ENCODE peak calls at places on chromosome 17, in six cellular contexts. One of them, this sample, is unnamed.

GRCh38 chr17:17812211-17813054 is 24.4 kb downstream of the SREBF1 start:
- DNase-seq in heart right ventricle: peak; percentile 82
- DNase-seq in small intestine: peak; percentile 35
- DNase-seq in A673: peak; percentile 76
- DNase-seq in BE2C: peak; percentile 56
- DNase-seq in breast epithelium: peak; percentile 69
- DNase-seq in this sample: peak; percentile 56

GRCh38 chr17:79916991-79917901 is 78.0 kb upstream of the CBX4 start:
- DNase-seq in breast epithelium: no peak
- DNase-seq in BE2C: no peak
- DNase-seq in small intestine: no peak
- DNase-seq in heart right ventricle: no peak
- DNase-seq in A673: no peak
- DNase-seq in this sample: no peak

GRCh38 chr17:75131278-75132017 is at the start of gene NT5C:
- DNase-seq in heart right ventricle: peak; percentile 82
- DNase-seq in A673: peak; percentile 82
- DNase-seq in small intestine: peak; percentile 85
- DNase-seq in breast epithelium: peak; percentile 55
- DNase-seq in BE2C: peak; percentile 91
- DNase-seq in this sample: peak; percentile 53

GRCh38 chr17:62933986-62934385 is 32.0 kb upstream of the TANC2 start:
- DNase-seq in small intestine: no peak
- DNase-seq in A673: no peak
- DNase-seq in heart right ventricle: no peak
- DNase-seq in BE2C: no peak
- DNase-seq in breast epithelium: no peak
- DNase-seq in this sample: no peak

GRCh38 chr17:78109489-78109761 is 19.1 kb downstream of the TMC6 start:
- DNase-seq in A673: no peak
- DNase-seq in BE2C: no peak
- DNase-seq in heart right ventricle: no peak
- DNase-seq in small intestine: no peak
- DNase-seq in breast epithelium: no peak
- DNase-seq in this sample: no peak

GRCh38 chr17:78383725-78384471 is 5.4 kb downstream of the PGS1 start:
- DNase-seq in A673: no peak
- DNase-seq in breast epithelium: peak; percentile 81
- DNase-seq in small intestine: no peak
- DNase-seq in heart right ventricle: peak; percentile 71
- DNase-seq in BE2C: no peak
- DNase-seq in this sample: no peak

GRCh38 chr17:82490512-82491195 is 28.9 kb upstream of the FOXK2 start:
- DNase-seq in BE2C: no peak
- DNase-seq in heart right ventricle: no peak
- DNase-seq in small intestine: no peak
- DNase-seq in A673: no peak
- DNase-seq in breast epithelium: no peak
- DNase-seq in this sample: no peak

GRCh38 chr17:3639981-3640596 is 3.5 kb downstream of the CTNS start:
- DNase-seq in A673: no peak
- DNase-seq in heart right ventricle: no peak
- DNase-seq in small intestine: no peak
- DNase-seq in BE2C: no peak
- DNase-seq in breast epithelium: no peak
- DNase-seq in this sample: no peak

GRCh38 chr17:56786989-56787482 is 46.7 kb downstream of the C17orf67 start:
- DNase-seq in breast epithelium: peak; percentile 70
- DNase-seq in heart right ventricle: no peak
- DNase-seq in BE2C: no peak
- DNase-seq in A673: no peak
- DNase-seq in small intestine: peak; percentile 87
- DNase-seq in this sample: no peak

GRCh38 chr17:72520665-72521303 is 400.0 kb downstream of the SOX9 start:
- DNase-seq in heart right ventricle: no peak
- DNase-seq in BE2C: no peak
- DNase-seq in breast epithelium: no peak
- DNase-seq in small intestine: no peak
- DNase-seq in A673: no peak
- DNase-seq in this sample: no peak

GRCh38 chr17:65104541-65104940 is 32.6 kb upstream of the RGS9 start:
- DNase-seq in heart right ventricle: no peak
- DNase-seq in breast epithelium: no peak
- DNase-seq in BE2C: no peak
- DNase-seq in small intestine: no peak
- DNase-seq in A673: no peak
- DNase-seq in this sample: no peak

GRCh38 chr17:45740553-45741330 is 43.4 kb upstream of the CRHR1 start:
- DNase-seq in BE2C: peak; percentile 89
- DNase-seq in breast epithelium: no peak
- DNase-seq in A673: peak; percentile 46
- DNase-seq in small intestine: peak; percentile 33
- DNase-seq in heart right ventricle: no peak
- DNase-seq in this sample: no peak

GRCh38 chr17:75834279-75834920 is 9.8 kb downstream of the UNC13D start:
- DNase-seq in breast epithelium: no peak
- DNase-seq in small intestine: no peak
- DNase-seq in A673: no peak
- DNase-seq in heart right ventricle: no peak
- DNase-seq in BE2C: no peak
- DNase-seq in this sample: no peak

GRCh38 chr17:61279476-61280145 is 120.0 kb upstream of the TBX2 start:
- DNase-seq in breast epithelium: no peak
- DNase-seq in A673: no peak
- DNase-seq in small intestine: no peak
- DNase-seq in heart right ventricle: no peak
- DNase-seq in BE2C: no peak
- DNase-seq in this sample: no peak

GRCh38 chr17:65750678-65751077 is 189.2 kb upstream of the AXIN2 start:
- DNase-seq in A673: peak; percentile 63
- DNase-seq in BE2C: peak; percentile 35
- DNase-seq in breast epithelium: peak; percentile 79
- DNase-seq in small intestine: peak; percentile 86
- DNase-seq in heart right ventricle: peak; percentile 71
- DNase-seq in this sample: peak; percentile 4

GRCh38 chr17:58702045-58702476 is 9.7 kb downstream of the RAD51C start:
- DNase-seq in BE2C: no peak
- DNase-seq in heart right ventricle: no peak
- DNase-seq in A673: no peak
- DNase-seq in small intestine: no peak
- DNase-seq in breast epithelium: no peak
- DNase-seq in this sample: no peak

GRCh38 chr17:14299261-14300093 is 1.4 kb upstream of the HS3ST3B1 start:
- DNase-seq in small intestine: no peak
- DNase-seq in BE2C: no peak
- DNase-seq in breast epithelium: no peak
- DNase-seq in heart right ventricle: peak; percentile 40
- DNase-seq in A673: no peak
- DNase-seq in this sample: peak; percentile 58
- H3K4me3 ChIP-seq in small intestine: peak overlapping the region; percentile 24
- H3K4me3 ChIP-seq in BE2C: no peak overlapping the region
- H3K4me3 ChIP-seq in breast epithelium: peak overlapping the region; percentile 32
- H3K4me3 ChIP-seq in heart right ventricle: no peak overlapping the region
- H3K4me3 ChIP-seq in A673: peak overlapping the region; percentile 2
- H3K4me3 ChIP-seq in this sample: peak overlapping the region; percentile 94

GRCh38 chr17:49762148-49762941 is 1.6 kb downstream of the FAM117A start:
- DNase-seq in breast epithelium: no peak
- DNase-seq in small intestine: no peak
- DNase-seq in A673: no peak
- DNase-seq in BE2C: no peak
- DNase-seq in heart right ventricle: no peak
- DNase-seq in this sample: no peak
- H3K4me1 ChIP-seq in breast epithelium: peaks cover 5% of the 10 kb centered on the region
- H3K4me1 ChIP-seq in small intestine: no peaks in the 10 kb centered on the region
- H3K4me1 ChIP-seq in A673: peaks cover 15% of the 10 kb centered on the region
- H3K4me1 ChIP-seq in BE2C: no peaks in the 10 kb centered on the region
- H3K4me1 ChIP-seq in heart right ventricle: peaks cover 23% of the 10 kb centered on the region
- H3K4me1 ChIP-seq in this sample: peaks cover 49% of the 10 kb centered on the region

GRCh38 chr17:12856451-12856850 is 67.2 kb downstream of the ARHGAP44 start:
- DNase-seq in breast epithelium: no peak
- DNase-seq in A673: no peak
- DNase-seq in heart right ventricle: no peak
- DNase-seq in BE2C: no peak
- DNase-seq in small intestine: no peak
- DNase-seq in this sample: no peak
- H3K4me3 ChIP-seq in breast epithelium: no peak overlapping the region
- H3K4me3 ChIP-seq in A673: no peak overlapping the region
- H3K4me3 ChIP-seq in heart right ventricle: no peak overlapping the region
- H3K4me3 ChIP-seq in BE2C: no peak overlapping the region
- H3K4me3 ChIP-seq in small intestine: no peak overlapping the region
- H3K4me3 ChIP-seq in this sample: no peak overlapping the region

GRCh38 chr17:42275527-42276358 is 448 bp downstream of the STAT5B start:
- DNase-seq in A673: peak; percentile 24
- DNase-seq in small intestine: no peak
- DNase-seq in heart right ventricle: no peak
- DNase-seq in breast epithelium: peak; percentile 19
- DNase-seq in BE2C: no peak
- DNase-seq in this sample: peak; percentile 31
- H3K4me1 ChIP-seq in A673: peaks cover 8% of the 10 kb centered on the region
- H3K4me1 ChIP-seq in small intestine: no peaks in the 10 kb centered on the region
- H3K4me1 ChIP-seq in heart right ventricle: peaks cover 29% of the 10 kb centered on the region
- H3K4me1 ChIP-seq in breast epithelium: peaks cover 8% of the 10 kb centered on the region
- H3K4me1 ChIP-seq in BE2C: peaks cover 3% of the 10 kb centered on the region
- H3K4me1 ChIP-seq in this sample: peaks cover 52% of the 10 kb centered on the region